ENCODE peak calls at places on chromosome 5, in nine cellular contexts. One of them, this sample, is unnamed.

GRCh38 chr5:62538017-62538942 is 40.3 kb upstream of the LRRC70 start:
- DNase-seq in head of caudate nucleus: no peak
- DNase-seq in activated T-cell treated with anti-CD3 and anti-CD28 coated beads, Interleukin-2, amount 50 U/mL, for 72 hours: peak; percentile 17
- DNase-seq in choroid plexus epithelial cell: peak; percentile 83
- DNase-seq in BJ: no peak
- DNase-seq in AG09319: no peak
- DNase-seq in substantia nigra: no peak
- DNase-seq in cerebellar nuclear complex: no peak
- DNase-seq in AG04449: peak; percentile 33
- DNase-seq in this sample: peak; percentile 88

GRCh38 chr5:77155179-77155839 is 55.2 kb upstream of the PDE8B start:
- DNase-seq in head of caudate nucleus: no peak
- DNase-seq in activated T-cell treated with anti-CD3 and anti-CD28 coated beads, Interleukin-2, amount 50 U/mL, for 72 hours: peak; percentile 26
- DNase-seq in choroid plexus epithelial cell: no peak
- DNase-seq in BJ: no peak
- DNase-seq in AG09319: no peak
- DNase-seq in substantia nigra: no peak
- DNase-seq in cerebellar nuclear complex: no peak
- DNase-seq in AG04449: no peak
- DNase-seq in this sample: no peak

GRCh38 chr5:151770383-151771258 is 1.1 kb upstream of the G3BP1 start:
- DNase-seq in head of caudate nucleus: peak; percentile 72
- DNase-seq in activated T-cell treated with anti-CD3 and anti-CD28 coated beads, Interleukin-2, amount 50 U/mL, for 72 hours: no peak
- DNase-seq in choroid plexus epithelial cell: peak; percentile 94
- DNase-seq in BJ: no peak
- DNase-seq in AG09319: peak; percentile 30
- DNase-seq in substantia nigra: peak; percentile 69
- DNase-seq in cerebellar nuclear complex: no peak
- DNase-seq in AG04449: no peak
- DNase-seq in this sample: peak; percentile 65

GRCh38 chr5:66945389-66946349 is 250.9 kb downstream of the CD180 start:
- DNase-seq in head of caudate nucleus: no peak
- DNase-seq in activated T-cell treated with anti-CD3 and anti-CD28 coated beads, Interleukin-2, amount 50 U/mL, for 72 hours: peak; percentile 50
- DNase-seq in choroid plexus epithelial cell: peak; percentile 21
- DNase-seq in BJ: no peak
- DNase-seq in AG09319: no peak
- DNase-seq in substantia nigra: no peak
- DNase-seq in cerebellar nuclear complex: no peak
- DNase-seq in AG04449: no peak
- DNase-seq in this sample: no peak

GRCh38 chr5:8176101-8176693 is 307.2 kb downstream of the MTRR start:
- DNase-seq in head of caudate nucleus: no peak
- DNase-seq in activated T-cell treated with anti-CD3 and anti-CD28 coated beads, Interleukin-2, amount 50 U/mL, for 72 hours: no peak
- DNase-seq in choroid plexus epithelial cell: peak; percentile 5
- DNase-seq in BJ: no peak
- DNase-seq in AG09319: no peak
- DNase-seq in substantia nigra: no peak
- DNase-seq in cerebellar nuclear complex: no peak
- DNase-seq in AG04449: no peak
- DNase-seq in this sample: no peak

GRCh38 chr5:53418844-53419243 is 61.6 kb upstream of the FST start:
- DNase-seq in head of caudate nucleus: no peak
- DNase-seq in activated T-cell treated with anti-CD3 and anti-CD28 coated beads, Interleukin-2, amount 50 U/mL, for 72 hours: no peak
- DNase-seq in choroid plexus epithelial cell: peak; percentile 83
- DNase-seq in BJ: peak; percentile 99
- DNase-seq in AG09319: peak; percentile 87
- DNase-seq in substantia nigra: no peak
- DNase-seq in cerebellar nuclear complex: no peak
- DNase-seq in AG04449: peak; percentile 94
- DNase-seq in this sample: peak; percentile 15

GRCh38 chr5:132190161-132190817 is 37.4 kb downstream of the P4HA2 start:
- DNase-seq in head of caudate nucleus: peak; percentile 59
- DNase-seq in activated T-cell treated with anti-CD3 and anti-CD28 coated beads, Interleukin-2, amount 50 U/mL, for 72 hours: no peak
- DNase-seq in choroid plexus epithelial cell: peak; percentile 90
- DNase-seq in BJ: peak; percentile 26
- DNase-seq in AG09319: peak; percentile 43
- DNase-seq in substantia nigra: no peak
- DNase-seq in cerebellar nuclear complex: no peak
- DNase-seq in AG04449: peak; percentile 17
- DNase-seq in this sample: peak; percentile 91

GRCh38 chr5:139955616-139956283 is 87.3 kb downstream of the NRG2 start:
- DNase-seq in head of caudate nucleus: no peak
- DNase-seq in activated T-cell treated with anti-CD3 and anti-CD28 coated beads, Interleukin-2, amount 50 U/mL, for 72 hours: no peak
- DNase-seq in choroid plexus epithelial cell: peak; percentile 29
- DNase-seq in BJ: no peak
- DNase-seq in AG09319: no peak
- DNase-seq in substantia nigra: no peak
- DNase-seq in cerebellar nuclear complex: no peak
- DNase-seq in AG04449: no peak
- DNase-seq in this sample: no peak

GRCh38 chr5:65932676-65933075 is 6.3 kb downstream of the ERBIN start:
- DNase-seq in head of caudate nucleus: no peak
- DNase-seq in activated T-cell treated with anti-CD3 and anti-CD28 coated beads, Interleukin-2, amount 50 U/mL, for 72 hours: no peak
- DNase-seq in choroid plexus epithelial cell: no peak
- DNase-seq in BJ: no peak
- DNase-seq in AG09319: no peak
- DNase-seq in substantia nigra: no peak
- DNase-seq in cerebellar nuclear complex: no peak
- DNase-seq in AG04449: no peak
- DNase-seq in this sample: no peak

GRCh38 chr5:6889030-6889429 is 175.8 kb downstream of the TENT4A start:
- DNase-seq in head of caudate nucleus: no peak
- DNase-seq in activated T-cell treated with anti-CD3 and anti-CD28 coated beads, Interleukin-2, amount 50 U/mL, for 72 hours: no peak
- DNase-seq in choroid plexus epithelial cell: no peak
- DNase-seq in BJ: no peak
- DNase-seq in AG09319: no peak
- DNase-seq in substantia nigra: no peak
- DNase-seq in cerebellar nuclear complex: no peak
- DNase-seq in AG04449: no peak
- DNase-seq in this sample: no peak

GRCh38 chr5:68479524-68479923 is 264.0 kb downstream of the PIK3R1 start:
- DNase-seq in head of caudate nucleus: no peak
- DNase-seq in activated T-cell treated with anti-CD3 and anti-CD28 coated beads, Interleukin-2, amount 50 U/mL, for 72 hours: no peak
- DNase-seq in choroid plexus epithelial cell: no peak
- DNase-seq in BJ: no peak
- DNase-seq in AG09319: no peak
- DNase-seq in substantia nigra: no peak
- DNase-seq in cerebellar nuclear complex: no peak
- DNase-seq in AG04449: no peak
- DNase-seq in this sample: no peak

GRCh38 chr5:43156388-43156787 is 35.6 kb upstream of the NIM1K start:
- DNase-seq in head of caudate nucleus: peak; percentile 17
- DNase-seq in activated T-cell treated with anti-CD3 and anti-CD28 coated beads, Interleukin-2, amount 50 U/mL, for 72 hours: no peak
- DNase-seq in choroid plexus epithelial cell: peak; percentile 66
- DNase-seq in BJ: no peak
- DNase-seq in AG09319: no peak
- DNase-seq in substantia nigra: peak; percentile 7
- DNase-seq in cerebellar nuclear complex: no peak
- DNase-seq in AG04449: no peak
- DNase-seq in this sample: no peak